ENCODE peak calls at places on chromosomes 12 and 14, in five cellular contexts. N, T, U, F and S are unnamed samples.

GRCh38 chr12:58765076-58765475 is 155.2 kb downstream of the LRIG3 start:
- DNase-seq in N (no peak), U (no peak), T (no peak), F (no peak), S (no peak)

GRCh38 chr12:131985145-131985875 is 35.6 kb downstream of the EP400 start:
- DNase-seq in T (no peak), N (peak; percentile 46), F (no peak), U (no peak), S (no peak)

GRCh38 chr12:56206373-56207166 is 15.2 kb downstream of the RNF41 start:
- DNase-seq in T (peak; percentile 38), F (peak; percentile 75), U (peak; percentile 54), N (no peak), S (no peak)

GRCh38 chr14:32478027-32478426 is 148.9 kb downstream of the AKAP6 start:
- DNase-seq in U (no peak), N (no peak), F (peak; percentile 70), T (no peak), S (no peak)

GRCh38 chr14:67269338-67270060 is 28.3 kb downstream of the PALS1 start:
- DNase-seq in T (no peak), N (no peak), F (peak; percentile 88), U (peak; percentile 87), S (no peak)

GRCh38 chr12:95881331-95881955 is 22.7 kb downstream of the SNRPF start:
- DNase-seq in T (no peak), U (peak; percentile 67), F (peak; percentile 67), N (no peak), S (no peak)

GRCh38 chr14:93271111-93271510 is 61.7 kb downstream of the BTBD7 start:
- DNase-seq in N (no peak), F (no peak), T (no peak), U (no peak), S (no peak)

GRCh38 chr14:72741836-72742681 is 151.8 kb downstream of the DPF3 start:
- DNase-seq in N (no peak), T (no peak), F (no peak), U (no peak), S (no peak)

GRCh38 chr14:57071639-57072038 is 197.1 kb downstream of the EXOC5 start:
- DNase-seq in N (no peak), T (no peak), U (no peak), F (no peak), S (no peak)

DNA sequence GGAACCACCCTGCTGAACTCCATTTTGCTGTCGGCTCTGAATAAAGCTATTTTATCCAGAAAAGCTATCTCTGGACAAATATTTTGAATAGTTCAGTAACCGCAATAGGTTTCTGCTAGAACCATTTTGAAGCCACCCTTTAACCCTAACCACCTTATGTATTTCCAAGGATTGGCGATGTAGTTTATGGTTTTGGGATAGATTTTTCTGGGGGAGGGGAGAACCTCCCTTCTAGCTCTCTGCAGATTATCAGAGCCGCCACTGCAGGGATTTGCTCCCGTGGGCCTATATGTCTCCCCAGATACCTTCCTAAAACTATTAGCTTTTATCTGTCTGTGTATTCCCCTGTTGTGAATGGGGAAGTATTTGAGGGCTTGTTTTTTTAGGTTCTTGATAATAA is 1.8 kb upstream of the TUBA1B start:
- DNase-seq in T (no peak), U (no peak), N (no peak), F (peak; percentile 56), S (no peak)
- H3K4me3 ChIP-seq in T (peak overlapping the region; percentile 14), U (no peak overlapping the region), N (peak overlapping the region; percentile 99), F (peak overlapping the region; percentile 91), S (peak overlapping the region; percentile 94)

DNA sequence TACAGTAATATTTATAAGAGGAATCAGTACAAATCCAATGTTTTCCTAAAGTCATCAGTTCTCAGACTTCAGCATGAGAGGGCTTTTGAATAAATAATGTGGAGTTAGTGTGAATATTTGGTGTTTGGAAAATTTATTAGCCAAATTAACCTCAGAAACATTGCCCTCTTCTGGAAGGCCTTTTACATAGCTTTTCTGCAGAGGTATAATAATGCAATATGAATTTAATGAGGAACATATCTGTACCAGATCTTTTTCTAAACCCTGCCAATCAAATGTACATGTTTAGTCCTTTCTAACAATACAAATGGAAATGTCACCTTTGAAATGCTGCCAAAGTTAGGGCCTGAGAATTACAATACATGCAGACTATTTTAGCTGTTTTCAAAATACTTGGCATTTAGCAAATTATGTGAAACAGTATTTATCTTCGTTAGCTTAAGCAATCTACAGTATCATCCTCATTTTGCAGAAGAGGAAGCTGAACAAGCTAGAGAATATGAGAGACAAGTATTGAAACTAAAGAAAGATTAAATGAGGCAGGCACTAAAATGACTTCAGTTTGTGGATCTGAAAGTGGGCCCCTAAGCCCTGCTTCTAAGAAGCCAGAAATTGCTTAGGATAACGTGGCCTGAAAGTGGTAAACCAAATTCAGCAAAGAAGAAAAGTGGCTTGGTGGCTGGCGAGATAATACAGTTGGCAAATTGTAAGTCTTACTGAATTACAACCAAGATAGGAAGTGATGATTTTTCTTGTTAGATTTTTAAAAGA is 60.4 kb upstream of the MANSC4 start:
- DNase-seq in U (no peak), F (peak; percentile 44), T (no peak), N (no peak), S (no peak)
- H3K4me3 ChIP-seq in U (no peak overlapping the region), F (no peak overlapping the region), T (no peak overlapping the region), N (no peak overlapping the region), S (no peak overlapping the region)

DNA sequence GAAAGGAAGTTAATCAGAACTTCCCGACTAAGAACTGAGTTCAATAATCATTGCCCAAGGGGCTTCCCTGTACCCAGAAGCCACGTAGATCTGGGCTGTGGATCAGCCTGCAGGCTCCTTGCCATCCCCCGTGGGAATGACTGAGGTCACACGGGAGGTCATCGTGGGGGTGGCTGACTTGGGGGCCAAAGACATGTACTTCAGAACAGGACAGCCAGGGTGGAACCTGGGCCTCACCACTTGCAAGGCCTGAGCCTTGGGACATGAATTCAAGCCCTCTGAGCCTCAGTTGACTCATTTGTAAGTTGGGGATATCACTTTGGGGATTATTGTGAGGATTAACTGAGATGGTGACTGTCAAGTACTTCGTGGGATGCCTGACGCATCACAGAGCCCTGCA is 221.0 kb downstream of the SLC41A2 start:
- DNase-seq in T (no peak), F (no peak), N (no peak), U (no peak), S (no peak)
- H3K4me3 ChIP-seq in T (no peak overlapping the region), F (no peak overlapping the region), N (no peak overlapping the region), U (no peak overlapping the region), S (no peak overlapping the region)

GRCh38 chr12:6430124-6430989 is 14.4 kb upstream of the CD27 start:
- DNase-seq in N (peak; percentile 67), T (peak; percentile 92), F (peak; percentile 100), U (peak; percentile 96), S (peak; percentile 94)
- H3K4me3 ChIP-seq in N (peak overlapping the region; percentile 55), T (peak overlapping the region; percentile 17), F (peak overlapping the region; percentile 69), U (peak overlapping the region; percentile 1), S (peak overlapping the region; percentile 67)

GRCh38 chr14:104788533-104788818 is 7.1 kb downstream of the AKT1 start:
- DNase-seq in N (no peak), U (no peak), T (no peak), F (no peak), S (no peak)
- H3K4me3 ChIP-seq in N (no peak overlapping the region), U (no peak overlapping the region), T (no peak overlapping the region), F (no peak overlapping the region), S (no peak overlapping the region)

DNA sequence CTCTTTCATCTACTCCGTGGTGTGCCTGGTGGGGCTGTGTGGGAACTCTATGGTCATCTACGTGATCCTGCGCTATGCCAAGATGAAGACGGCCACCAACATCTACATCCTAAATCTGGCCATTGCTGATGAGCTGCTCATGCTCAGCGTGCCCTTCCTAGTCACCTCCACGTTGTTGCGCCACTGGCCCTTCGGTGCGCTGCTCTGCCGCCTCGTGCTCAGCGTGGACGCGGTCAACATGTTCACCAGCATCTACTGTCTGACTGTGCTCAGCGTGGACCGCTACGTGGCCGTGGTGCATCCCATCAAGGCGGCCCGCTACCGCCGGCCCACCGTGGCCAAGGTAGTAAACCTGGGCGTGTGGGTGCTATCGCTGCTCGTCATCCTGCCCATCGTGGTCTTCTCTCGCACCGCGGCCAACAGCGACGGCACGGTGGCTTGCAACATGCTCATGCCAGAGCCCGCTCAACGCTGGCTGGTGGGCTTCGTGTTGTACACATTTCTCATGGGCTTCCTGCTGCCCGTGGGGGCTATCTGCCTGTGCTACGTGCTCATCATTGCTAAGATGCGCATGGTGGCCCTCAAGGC is 2.0 kb downstream of the SSTR1 start:
- DNase-seq in U (no peak), N (no peak), T (no peak), F (peak; percentile 70), S (no peak)
- H3K4me3 ChIP-seq in U (peak overlapping the region; percentile 61), N (peak overlapping the region; percentile 60), T (peak overlapping the region; percentile 29), F (peak overlapping the region; percentile 89), S (peak overlapping the region; percentile 71)

GRCh38 chr14:100567009-100567876 is 20.0 kb downstream of the BEGAIN start:
- DNase-seq in U (no peak), F (no peak), T (no peak), N (no peak), S (no peak)

GRCh38 chr14:100569734-100570251 is 17.4 kb downstream of the BEGAIN start:
- DNase-seq in F (no peak), T (no peak), U (no peak), N (no peak), S (no peak)

GRCh38 chr14:100567877-100568163 is 19.4 kb downstream of the BEGAIN start:
- DNase-seq in F (peak; percentile 22), T (no peak), U (no peak), N (no peak), S (no peak)

GRCh38 chr14:100568998-100569733 is 18.1 kb downstream of the BEGAIN start:
- DNase-seq in N (no peak), F (peak; percentile 19), U (no peak), T (no peak), S (no peak)

DNA sequence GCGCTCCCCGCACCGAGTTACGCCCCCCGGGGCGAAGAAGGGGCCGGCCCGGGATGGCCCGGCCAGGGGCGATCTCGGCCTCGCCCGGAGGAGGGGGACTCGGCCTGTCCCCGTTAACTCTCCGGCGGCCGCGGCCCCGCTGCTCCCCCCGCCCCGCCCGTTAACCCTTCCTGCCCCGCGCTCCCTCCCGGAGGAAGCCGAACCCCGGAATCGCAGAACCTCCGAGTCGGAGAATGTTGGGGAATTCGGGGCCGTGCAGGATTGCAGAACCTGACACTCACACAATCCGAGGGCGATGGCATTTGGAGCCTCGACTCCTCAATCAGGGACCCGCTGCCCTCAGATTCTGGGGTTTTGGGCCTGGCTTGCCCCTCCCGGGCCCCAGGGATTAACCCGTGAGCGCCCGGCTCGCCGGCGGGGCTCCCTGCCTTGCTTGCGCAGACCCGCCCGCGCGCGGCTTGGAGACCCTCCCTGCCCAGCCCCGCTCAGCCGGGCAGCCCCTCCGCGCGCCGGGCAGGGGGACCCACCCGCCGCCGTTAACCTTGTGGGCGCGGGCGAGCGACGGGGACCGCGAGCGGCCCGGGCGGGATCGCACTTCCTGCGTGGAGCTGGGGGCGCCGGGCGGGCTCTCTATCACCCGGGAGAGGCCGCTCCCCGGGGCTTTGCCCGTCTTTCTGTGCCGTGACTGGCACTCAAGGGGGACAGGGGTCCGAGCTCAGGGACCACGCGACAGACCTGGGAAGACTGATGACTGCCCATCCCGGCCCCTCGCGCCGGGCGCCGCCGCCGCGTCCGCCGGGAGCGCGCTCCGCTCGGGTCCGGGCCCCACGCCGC is 18.8 kb downstream of the BEGAIN start:
- DNase-seq in T (no peak), N (no peak), U (no peak), F (peak; percentile 33), S (no peak)
- H3K4me3 ChIP-seq in T (peak overlapping the region; percentile 43), N (peak overlapping the region; percentile 65), U (peak overlapping the region; percentile 28), F (peak overlapping the region; percentile 56), S (peak overlapping the region; percentile 61)

GRCh38 chr12:20196767-20197166 is 171.6 kb upstream of the PDE3A start:
- DNase-seq in T (no peak), N (no peak), F (no peak), U (no peak), S (no peak)
- H3K4me3 ChIP-seq in T (no peak overlapping the region), N (no peak overlapping the region), F (no peak overlapping the region), U (no peak overlapping the region), S (no peak overlapping the region)